ENCODE peak calls at places on chromosomes 5 and 9, in five cellular contexts. O is stimulated activated CD4-positive, alpha-beta T cell treated with anti-CD3 and anti-CD28 coated beads, Interleukin-12 subunit alpha, Interleukin-12 subunit beta, amount 100 ng/mL, for 24 hours; K is HFF-Myc; T is COR-L47; H is SJSA1. C is an unnamed sample.

GRCh38 chr5:59813761-59814562 is 79.6 kb downstream of the PDE4D start:
- DNase-seq in H (peak), T (peak), O (no peak), K (no peak), C (no peak)

GRCh38 chr9:112550531-112550930 is 63.9 kb downstream of the KIAA1958 start:
- DNase-seq in T (no peak), O (no peak), K (no peak), H (no peak), C (no peak)

GRCh38 chr5:170097934-170098333 is 7.8 kb upstream of the FOXI1 start:
- DNase-seq in K (no peak), O (no peak), H (no peak), T (no peak), C (no peak)

GRCh38 chr5:177484902-177485549 is 11.6 kb upstream of the DBN1 start:
- DNase-seq in T (no peak), K (no peak), O (no peak), H (no peak), C (no peak)

GRCh38 chr9:126109575-126109974 is 217.1 kb upstream of the MVB12B start:
- DNase-seq in K (no peak), T (no peak), H (no peak), O (no peak), C (no peak)

GRCh38 chr5:53130206-53130605 is 20.6 kb upstream of the MOCS2 start:
- DNase-seq in H (no peak), O (no peak), T (no peak), K (no peak), C (no peak)

GRCh38 chr5:74963407-74963806 is 89.0 kb downstream of the GCNT4 start:
- DNase-seq in K (no peak), T (no peak), O (no peak), H (no peak), C (no peak)

GRCh38 chr5:134053840-134054338 is 49.1 kb upstream of the VDAC1 start:
- DNase-seq in K (no peak), O (no peak), T (peak), H (peak), C (no peak)

GRCh38 chr5:176994460-176995121 is 12.0 kb downstream of the UIMC1 start:
- DNase-seq in O (no peak), T (no peak), K (no peak), H (no peak), C (peak)

GRCh38 chr9:96514108-96514824 is 64.3 kb downstream of the HABP4 start:
- DNase-seq in H (no peak), T (no peak), O (no peak), K (no peak), C (no peak)

GRCh38 chr5:124783794-124784193 is 37.4 kb upstream of the ZNF608 start:
- DNase-seq in K (no peak), O (no peak), H (no peak), T (no peak), C (no peak)

GRCh38 chr9:127295005-127295404 is 30.4 kb downstream of the GARNL3 start:
- DNase-seq in T (no peak), O (no peak), K (peak), H (no peak), C (no peak)

GRCh38 chr5:65087154-65087553 is 318.4 kb downstream of the CWC27 start:
- DNase-seq in T (no peak), O (no peak), K (no peak), H (no peak), C (no peak)

GRCh38 chr9:92133949-92134604 is 18.9 kb upstream of the SPTLC1 start:
- DNase-seq in T (peak), O (peak), K (no peak), H (peak), C (peak)

GRCh38 chr9:134134949-134135342 is 936 bp upstream of the WDR5 start:
- DNase-seq in H (no peak), T (no peak), O (no peak), K (no peak), C (no peak)